ENCODE peak calls at places on chromosomes 12 and 14, in five cellular contexts. One of them, this sample, is unnamed.

GRCh38 chr12:78128236-78128635 is 297.5 kb downstream of the NAV3 start:
- DNase-seq in neuronal stem cell: no peak
- DNase-seq in H9: no peak
- DNase-seq in H1: no peak
- DNase-seq in trophoblast cell: no peak
- DNase-seq in this sample: no peak

GRCh38 chr14:104677506-104678332 is 11.7 kb upstream of the INF2 start:
- DNase-seq in neuronal stem cell: peak
- DNase-seq in H9: peak
- DNase-seq in H1: peak
- DNase-seq in trophoblast cell: peak
- DNase-seq in this sample: peak

GRCh38 chr14:104968541-104969401 is 9.4 kb downstream of the AHNAK2 start:
- DNase-seq in neuronal stem cell: no peak
- DNase-seq in H9: peak
- DNase-seq in H1: no peak
- DNase-seq in trophoblast cell: peak
- DNase-seq in this sample: peak

GRCh38 chr12:31029466-31029865 is 44.2 kb upstream of the DDX11 start:
- DNase-seq in neuronal stem cell: no peak
- DNase-seq in H9: peak
- DNase-seq in H1: peak
- DNase-seq in trophoblast cell: peak
- DNase-seq in this sample: no peak

GRCh38 chr12:93379432-93380308 is 1.9 kb downstream of the NUDT4 start:
- DNase-seq in neuronal stem cell: no peak
- DNase-seq in H9: no peak
- DNase-seq in H1: no peak
- DNase-seq in trophoblast cell: no peak
- DNase-seq in this sample: peak

GRCh38 chr14:68969278-68969677 is 9.8 kb downstream of the ACTN1 start:
- DNase-seq in neuronal stem cell: no peak
- DNase-seq in H9: no peak
- DNase-seq in H1: no peak
- DNase-seq in trophoblast cell: no peak
- DNase-seq in this sample: no peak

GRCh38 chr12:13046914-13047472 is 2.8 kb downstream of the FAM234B start:
- DNase-seq in neuronal stem cell: no peak
- DNase-seq in H9: no peak
- DNase-seq in H1: no peak
- DNase-seq in trophoblast cell: no peak
- DNase-seq in this sample: no peak

GRCh38 chr12:5264006-5264405 is 167.9 kb upstream of the NTF3 start:
- DNase-seq in neuronal stem cell: no peak
- DNase-seq in H9: no peak
- DNase-seq in H1: no peak
- DNase-seq in trophoblast cell: no peak
- DNase-seq in this sample: no peak

GRCh38 chr12:108306014-108306501 is 33.1 kb downstream of the CMKLR1 start:
- DNase-seq in neuronal stem cell: peak
- DNase-seq in H9: no peak
- DNase-seq in H1: no peak
- DNase-seq in trophoblast cell: peak
- DNase-seq in this sample: peak

GRCh38 chr12:31868980-31869379 is 90.2 kb upstream of the RESF1 start:
- DNase-seq in neuronal stem cell: no peak
- DNase-seq in H9: no peak
- DNase-seq in H1: no peak
- DNase-seq in trophoblast cell: no peak
- DNase-seq in this sample: peak

GRCh38 chr14:58942516-58942915 is 246.0 kb upstream of the DAAM1 start:
- DNase-seq in neuronal stem cell: no peak
- DNase-seq in H9: no peak
- DNase-seq in H1: no peak
- DNase-seq in trophoblast cell: peak
- DNase-seq in this sample: peak

GRCh38 chr12:89969098-89969497 is 260.5 kb upstream of the ATP2B1 start:
- DNase-seq in neuronal stem cell: no peak
- DNase-seq in H9: no peak
- DNase-seq in H1: no peak
- DNase-seq in trophoblast cell: peak
- DNase-seq in this sample: no peak

GRCh38 chr12:64389154-64389553 is 1.4 kb downstream of the C12orf56 start:
- DNase-seq in neuronal stem cell: no peak
- DNase-seq in H9: no peak
- DNase-seq in H1: no peak
- DNase-seq in trophoblast cell: no peak
- DNase-seq in this sample: no peak

DNA sequence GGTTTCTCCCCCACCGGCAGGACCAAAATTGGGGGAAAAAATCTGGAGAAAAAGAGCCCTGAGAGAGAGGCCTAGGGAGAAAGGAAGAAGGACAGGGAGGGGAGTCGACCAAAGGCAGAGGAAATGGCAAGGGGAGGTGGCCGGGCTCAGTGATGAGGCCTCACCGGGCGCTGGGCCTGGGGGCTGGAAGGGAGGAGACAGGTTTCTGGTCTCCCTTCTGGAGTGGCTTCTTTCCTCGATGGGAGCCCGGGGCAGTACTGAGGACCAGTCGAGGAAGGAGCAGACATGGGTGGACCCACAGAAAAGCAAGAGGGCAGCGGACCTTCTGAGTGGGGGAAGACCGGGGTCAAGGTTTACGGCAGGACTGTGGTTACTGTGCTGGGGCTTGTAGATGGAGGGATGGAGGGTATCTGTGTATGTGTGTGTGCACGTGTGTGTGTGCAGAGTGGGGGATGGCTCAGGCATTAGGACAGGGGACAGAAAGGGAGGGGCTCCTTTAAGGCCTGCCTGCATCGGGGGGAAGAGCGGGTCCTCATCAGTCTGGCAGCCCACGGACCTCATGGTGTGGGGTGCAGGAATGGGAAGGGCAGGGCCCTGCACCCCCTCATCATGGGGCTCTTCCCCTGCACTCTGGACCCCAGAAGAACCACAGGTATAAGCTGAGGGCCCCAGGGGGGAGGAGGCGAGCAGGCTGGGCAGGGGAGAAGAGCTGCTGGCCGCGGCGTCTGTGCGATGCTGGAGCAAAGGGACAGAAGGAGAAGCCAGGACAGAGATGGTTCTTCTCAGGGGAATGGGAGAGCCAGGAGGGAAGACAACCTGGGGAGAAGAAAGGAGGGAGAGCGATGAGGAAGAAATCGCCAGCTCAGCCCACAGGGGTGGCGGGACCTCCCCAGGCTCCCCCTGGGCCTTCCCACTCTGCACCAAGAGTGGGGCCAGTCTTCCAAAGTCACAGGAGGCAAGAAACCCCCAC is 15.1 kb upstream of the RPLP0 start:
- DNase-seq in neuronal stem cell: no peak
- DNase-seq in H9: no peak
- DNase-seq in H1: no peak
- DNase-seq in trophoblast cell: no peak
- DNase-seq in this sample: no peak
- H2BK12ac ChIP-seq in neuronal stem cell: no peak
- H2BK12ac ChIP-seq in H9: no peak
- H2BK12ac ChIP-seq in H1: no peak
- H2BK12ac ChIP-seq in trophoblast cell: no peak
- H2BK12ac ChIP-seq in this sample: no peak

DNA sequence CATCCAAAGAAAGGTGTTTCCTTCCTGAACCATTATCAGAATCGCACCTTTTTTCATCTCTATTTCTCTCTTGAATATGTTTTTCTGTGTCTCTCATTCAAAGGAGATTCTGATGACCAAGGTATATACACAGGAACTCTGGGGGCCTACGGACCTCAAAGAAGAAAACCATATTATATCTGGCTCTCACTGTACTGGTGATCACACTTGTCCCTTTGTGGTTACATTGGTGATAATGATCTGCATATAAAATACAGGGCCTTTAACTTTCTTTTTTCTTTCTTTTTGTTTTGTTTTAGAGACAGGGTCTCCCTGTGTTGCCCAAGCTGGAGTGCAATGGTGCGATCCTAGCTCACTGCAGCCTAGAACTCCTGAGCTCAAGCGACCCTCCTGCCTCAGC is 185.2 kb upstream of the AMIGO2 start:
- DNase-seq in neuronal stem cell: no peak
- DNase-seq in H9: no peak
- DNase-seq in H1: no peak
- DNase-seq in trophoblast cell: no peak
- DNase-seq in this sample: no peak
- H2BK12ac ChIP-seq in neuronal stem cell: no peak
- H2BK12ac ChIP-seq in H9: no peak
- H2BK12ac ChIP-seq in H1: no peak
- H2BK12ac ChIP-seq in trophoblast cell: peak
- H2BK12ac ChIP-seq in this sample: no peak

GRCh38 chr12:110824342-110824741 is 22.4 kb upstream of the CCDC63 start:
- DNase-seq in neuronal stem cell: no peak
- DNase-seq in H9: no peak
- DNase-seq in H1: no peak
- DNase-seq in trophoblast cell: no peak
- DNase-seq in this sample: no peak

GRCh38 chr12:110825530-110825929 is 21.3 kb upstream of the CCDC63 start:
- DNase-seq in neuronal stem cell: no peak
- DNase-seq in H9: no peak
- DNase-seq in H1: no peak
- DNase-seq in trophoblast cell: no peak
- DNase-seq in this sample: no peak

GRCh38 chr12:110826592-110827200 is 20.1 kb upstream of the CCDC63 start:
- DNase-seq in neuronal stem cell: peak
- DNase-seq in H9: peak
- DNase-seq in H1: peak
- DNase-seq in trophoblast cell: peak
- DNase-seq in this sample: peak

GRCh38 chr12:110829308-110829707 is 17.5 kb upstream of the CCDC63 start:
- DNase-seq in neuronal stem cell: no peak
- DNase-seq in H9: no peak
- DNase-seq in H1: no peak
- DNase-seq in trophoblast cell: no peak
- DNase-seq in this sample: no peak
- H2BK12ac ChIP-seq in neuronal stem cell: no peak
- H2BK12ac ChIP-seq in H9: no peak
- H2BK12ac ChIP-seq in H1: no peak
- H2BK12ac ChIP-seq in trophoblast cell: no peak
- H2BK12ac ChIP-seq in this sample: no peak

GRCh38 chr12:96329018-96329417 is 71.2 kb downstream of the CDK17 start:
- DNase-seq in neuronal stem cell: no peak
- DNase-seq in H9: no peak
- DNase-seq in H1: no peak
- DNase-seq in trophoblast cell: no peak
- DNase-seq in this sample: no peak
- H2BK12ac ChIP-seq in neuronal stem cell: no peak
- H2BK12ac ChIP-seq in H9: no peak
- H2BK12ac ChIP-seq in H1: no peak
- H2BK12ac ChIP-seq in trophoblast cell: no peak
- H2BK12ac ChIP-seq in this sample: no peak

DNA sequence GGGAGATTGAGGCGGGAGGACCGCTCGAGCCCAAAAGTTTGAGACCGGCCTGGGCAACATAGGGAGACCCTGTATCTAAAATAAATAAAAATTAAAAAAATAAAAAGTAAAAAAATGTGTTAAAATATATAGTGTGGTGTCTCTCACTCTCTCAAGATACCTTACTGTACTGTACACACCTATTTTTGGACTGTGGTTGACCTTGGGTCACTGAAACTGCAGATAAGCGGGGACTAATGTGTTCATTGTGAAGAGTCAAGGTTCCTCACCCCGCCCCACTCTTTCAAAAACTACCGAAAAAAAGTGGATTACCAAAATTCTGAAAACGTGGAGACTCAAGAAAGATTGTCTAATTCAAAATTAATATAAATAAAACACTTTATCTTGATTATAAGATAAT is 1.0 kb upstream of the TAS2R13 start:
- DNase-seq in neuronal stem cell: no peak
- DNase-seq in H9: no peak
- DNase-seq in H1: no peak
- DNase-seq in trophoblast cell: no peak
- DNase-seq in this sample: no peak
- H2BK12ac ChIP-seq in neuronal stem cell: no peak
- H2BK12ac ChIP-seq in H9: no peak
- H2BK12ac ChIP-seq in H1: no peak
- H2BK12ac ChIP-seq in trophoblast cell: no peak
- H2BK12ac ChIP-seq in this sample: no peak

GRCh38 chr14:76205708-76206107 is 54.0 kb downstream of the GPATCH2L start:
- DNase-seq in neuronal stem cell: no peak
- DNase-seq in H9: no peak
- DNase-seq in H1: no peak
- DNase-seq in trophoblast cell: no peak
- DNase-seq in this sample: no peak

GRCh38 chr14:76196980-76197379 is 45.3 kb downstream of the GPATCH2L start:
- DNase-seq in neuronal stem cell: no peak
- DNase-seq in H9: no peak
- DNase-seq in H1: no peak
- DNase-seq in trophoblast cell: no peak
- DNase-seq in this sample: no peak

GRCh38 chr14:76204436-76205230 is 52.9 kb downstream of the GPATCH2L start:
- DNase-seq in neuronal stem cell: no peak
- DNase-seq in H9: no peak
- DNase-seq in H1: no peak
- DNase-seq in trophoblast cell: peak
- DNase-seq in this sample: no peak

GRCh38 chr14:76203086-76204001 is 51.6 kb downstream of the GPATCH2L start:
- DNase-seq in neuronal stem cell: no peak
- DNase-seq in H9: no peak
- DNase-seq in H1: no peak
- DNase-seq in trophoblast cell: peak
- DNase-seq in this sample: peak

DNA sequence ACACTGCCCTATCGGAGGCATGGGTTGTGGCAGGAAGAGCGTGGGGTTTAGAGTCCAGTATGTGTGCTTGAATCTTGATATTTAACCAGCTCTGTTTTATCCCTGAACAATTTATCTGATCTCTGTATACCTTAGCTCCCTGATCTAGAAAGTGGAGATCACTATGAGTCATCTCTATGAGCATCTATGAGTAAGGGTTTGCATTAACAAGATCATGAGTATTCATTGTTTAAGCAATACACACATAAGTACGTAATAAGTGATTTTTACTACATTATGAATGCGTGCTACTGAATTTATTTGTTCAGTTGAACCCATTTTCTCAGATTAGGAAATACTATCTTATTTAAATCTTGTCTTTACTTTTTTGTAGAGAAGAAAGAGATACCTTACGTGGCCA is 49.4 kb downstream of the GPATCH2L start:
- DNase-seq in neuronal stem cell: no peak
- DNase-seq in H9: no peak
- DNase-seq in H1: no peak
- DNase-seq in trophoblast cell: peak
- DNase-seq in this sample: peak
- H2BK12ac ChIP-seq in neuronal stem cell: no peak
- H2BK12ac ChIP-seq in H9: no peak
- H2BK12ac ChIP-seq in H1: no peak
- H2BK12ac ChIP-seq in trophoblast cell: no peak
- H2BK12ac ChIP-seq in this sample: no peak

GRCh38 chr14:101740981-101741380 is 20.5 kb upstream of the PPP2R5C start:
- DNase-seq in neuronal stem cell: no peak
- DNase-seq in H9: no peak
- DNase-seq in H1: no peak
- DNase-seq in trophoblast cell: no peak
- DNase-seq in this sample: no peak
- H2BK12ac ChIP-seq in neuronal stem cell: no peak
- H2BK12ac ChIP-seq in H9: no peak
- H2BK12ac ChIP-seq in H1: no peak
- H2BK12ac ChIP-seq in trophoblast cell: no peak
- H2BK12ac ChIP-seq in this sample: no peak

GRCh38 chr12:304815-305214 is 42.2 kb upstream of the SLC6A13 start:
- DNase-seq in neuronal stem cell: no peak
- DNase-seq in H9: no peak
- DNase-seq in H1: no peak
- DNase-seq in trophoblast cell: no peak
- DNase-seq in this sample: peak
- H2BK12ac ChIP-seq in neuronal stem cell: no peak
- H2BK12ac ChIP-seq in H9: no peak
- H2BK12ac ChIP-seq in H1: no peak
- H2BK12ac ChIP-seq in trophoblast cell: no peak
- H2BK12ac ChIP-seq in this sample: no peak